ENCODE peak calls at places on chromosomes 6 and 20, in four cellular contexts. P is ACHN, H is cardiac septum, Z is fibroblast of mammary gland. A is an unnamed sample.

GRCh38 chr6:144394209-144394608 is 109.1 kb downstream of the UTRN start:
- DNase-seq in P (no peak), H (no peak), Z (peak), A (no peak)

GRCh38 chr6:110965629-110966229 is 7.2 kb downstream of the GTF3C6 start:
- DNase-seq in P (no peak), H (no peak), Z (no peak), A (no peak)

GRCh38 chr6:87658516-87658915 is 43.5 kb downstream of the AKIRIN2 start:
- DNase-seq in P (no peak), H (no peak), Z (no peak), A (peak)

GRCh38 chr20:5658897-5659296 is 91.3 kb upstream of the SHLD1 start:
- DNase-seq in P (no peak), H (peak), Z (peak), A (peak)

GRCh38 chr6:151141685-151142084 is 98.1 kb upstream of the AKAP12 start:
- DNase-seq in P (no peak), H (no peak), Z (peak), A (no peak)

GRCh38 chr20:62792182-62792939 is 3.9 kb upstream of the MRGBP start:
- DNase-seq in P (peak), H (no peak), Z (no peak), A (peak)

GRCh38 chr6:4322846-4323309 is 187.5 kb upstream of the ECI2 start:
- DNase-seq in P (no peak), H (no peak), Z (peak), A (peak)

GRCh38 chr6:108966855-108967755 is 118.9 kb downstream of the ARMC2 start:
- DNase-seq in P (no peak), H (peak), Z (peak), A (peak)

GRCh38 chr6:28586273-28586672 is 60.6 kb downstream of the GPX5 start:
- DNase-seq in P (peak), H (no peak), Z (no peak), A (no peak)

GRCh38 chr6:52834481-52834880 is 6.1 kb downstream of the GSTA5 start:
- DNase-seq in P (no peak), H (no peak), Z (peak), A (peak)

GRCh38 chr6:30544666-30545272 is 11.5 kb downstream of the GNL1 start:
- DNase-seq in P (peak), H (no peak), Z (peak), A (peak)

GRCh38 chr6:106080106-106081095 is 5.7 kb upstream of the PRDM1 start:
- DNase-seq in P (no peak), H (no peak), Z (no peak), A (no peak)

GRCh38 chr20:50850721-50851286 is 55.9 kb downstream of the BCAS4 start:
- DNase-seq in P (no peak), H (no peak), Z (no peak), A (no peak)

GRCh38 chr20:57398231-57398821 is 7.1 kb downstream of the RBM38 start:
- DNase-seq in P (no peak), H (no peak), Z (no peak), A (no peak)

GRCh38 chr6:87590989-87591388 is 1.1 kb downstream of the ORC3 start:
- DNase-seq in P (no peak), H (no peak), Z (peak), A (peak)

GRCh38 chr20:14824996-14825395 is 487.6 kb upstream of the FLRT3 start:
- DNase-seq in P (no peak), H (no peak), Z (no peak), A (no peak)

GRCh38 chr6:1608976-1609661 is 596 bp upstream of the FOXC1 start:
- DNase-seq in P (peak), H (no peak), Z (no peak), A (peak)

GRCh38 chr6:130993292-130993765 is 69.7 kb downstream of the EPB41L2 start:
- DNase-seq in P (no peak), H (no peak), Z (no peak), A (no peak)

GRCh38 chr6:136094812-136095211 is 155.3 kb downstream of the MTFR2 start:
- DNase-seq in P (no peak), H (no peak), Z (no peak), A (no peak)

GRCh38 chr20:3239026-3239866 is at the start of gene SLC4A11:
- DNase-seq in P (peak), H (peak), Z (peak), A (peak)

GRCh38 chr20:542777-543368 is 717 bp downstream of the CSNK2A1 start:
- DNase-seq in P (no peak), H (no peak), Z (no peak), A (no peak)